ENCODE peak calls at places on chromosomes 6 and 20, in five cellular contexts. O is breast epithelium; B is pancreas; Q is HepG2; S is CD4-positive, alpha-beta memory T cell. U is an unnamed sample.
A peak's percentile ranks its signal among the peaks of the same experiment; 100 is the strongest.

GRCh38 chr6:95280690-95281273 is 296.6 kb upstream of the MANEA start:
- DNase-seq in B (no peak), S (no peak), Q (no peak), O (no peak), U (no peak)

GRCh38 chr6:78390066-78390465 is 477.3 kb upstream of the IRAK1BP1 start:
- DNase-seq in Q (peak; percentile 3), B (no peak), S (no peak), O (no peak), U (no peak)

GRCh38 chr6:31702819-31703716 is at the start of gene ABHD16A:
- DNase-seq in O (peak; percentile 99), B (peak; percentile 98), S (peak; percentile 97), Q (peak; percentile 98), U (peak; percentile 97)

GRCh38 chr6:16964553-16965499 is 137.0 kb upstream of the STMND1 start:
- DNase-seq in O (peak; percentile 80), Q (peak; percentile 67), B (peak; percentile 72), S (peak; percentile 55), U (peak; percentile 16)

GRCh38 chr6:149169761-149170359 is 147.7 kb upstream of the TAB2 start:
- DNase-seq in S (no peak), B (no peak), Q (no peak), O (no peak), U (no peak)

GRCh38 chr20:23125159-23125558 is 39.0 kb upstream of the CD93 start:
- DNase-seq in S (no peak), Q (no peak), B (no peak), O (no peak), U (no peak)

GRCh38 chr20:36835025-36835424 is 40.9 kb upstream of the TLDC2 start:
- DNase-seq in O (no peak), B (no peak), Q (no peak), S (no peak), U (no peak)

GRCh38 chr6:24910850-24911712 is 24.7 kb downstream of the RIPOR2 start:
- DNase-seq in S (no peak), O (no peak), Q (no peak), B (peak; percentile 52), U (no peak)

GRCh38 chr6:169266746-169267629 is 13.3 kb upstream of the THBS2 start:
- DNase-seq in S (no peak), O (no peak), B (no peak), Q (no peak), U (no peak)

GRCh38 chr6:54617730-54618129 is 228.8 kb upstream of the FAM83B start:
- DNase-seq in B (no peak), Q (peak; percentile 6), O (no peak), S (no peak), U (no peak)

GRCh38 chr6:21381336-21381963 is 212.1 kb upstream of the SOX4 start:
- DNase-seq in O (no peak), S (no peak), B (no peak), Q (peak; percentile 94), U (no peak)

GRCh38 chr6:37273697-37274096 is 15.8 kb upstream of the TMEM217 start:
- DNase-seq in Q (no peak), O (no peak), S (no peak), B (no peak), U (no peak)

GRCh38 chr6:25963426-25964123 is 973 bp downstream of the TRIM38 start:
- DNase-seq in Q (no peak), B (no peak), S (no peak), O (no peak), U (no peak)

GRCh38 chr6:137304020-137304780 is 85.0 kb upstream of the IFNGR1 start:
- DNase-seq in Q (no peak), B (no peak), S (no peak), O (no peak), U (no peak)

GRCh38 chr20:35279040-35279439 is 1.1 kb upstream of the MMP24OS start:
- DNase-seq in Q (no peak), B (no peak), O (no peak), S (no peak), U (no peak)

GRCh38 chr20:47993817-47994216 is 208.5 kb upstream of the SULF2 start:
- DNase-seq in O (no peak), Q (no peak), B (no peak), S (no peak), U (no peak)

GRCh38 chr6:151330130-151330715 is 61.1 kb downstream of the ZBTB2 start:
- DNase-seq in Q (no peak), S (no peak), B (no peak), O (no peak), U (no peak)

GRCh38 chr6:116500969-116501433 is 10.4 kb upstream of the CALHM5 start:
- DNase-seq in O (no peak), Q (no peak), B (no peak), S (peak; percentile 20), U (no peak)

GRCh38 chr6:113211185-113211584 is 646.0 kb upstream of the MARCKS start:
- DNase-seq in S (no peak), O (no peak), Q (no peak), B (no peak), U (no peak)

GRCh38 chr6:110875548-110876169 is 1.1 kb downstream of the AMD1 start:
- DNase-seq in O (no peak), Q (no peak), B (peak; percentile 69), S (peak; percentile 70), U (peak; percentile 22)

GRCh38 chr6:110876170-110876773 is 1.7 kb downstream of the AMD1 start:
- DNase-seq in S (peak; percentile 49), B (peak; percentile 85), Q (peak; percentile 78), O (peak; percentile 78), U (peak; percentile 70)

GRCh38 chr6:110878751-110879539 is 4.4 kb downstream of the AMD1 start:
- DNase-seq in Q (no peak), S (peak; percentile 42), B (no peak), O (no peak), U (no peak)

GRCh38 chr6:110877569-110877968 is 3.0 kb downstream of the AMD1 start:
- DNase-seq in O (no peak), B (no peak), Q (no peak), S (no peak), U (no peak)

DNA sequence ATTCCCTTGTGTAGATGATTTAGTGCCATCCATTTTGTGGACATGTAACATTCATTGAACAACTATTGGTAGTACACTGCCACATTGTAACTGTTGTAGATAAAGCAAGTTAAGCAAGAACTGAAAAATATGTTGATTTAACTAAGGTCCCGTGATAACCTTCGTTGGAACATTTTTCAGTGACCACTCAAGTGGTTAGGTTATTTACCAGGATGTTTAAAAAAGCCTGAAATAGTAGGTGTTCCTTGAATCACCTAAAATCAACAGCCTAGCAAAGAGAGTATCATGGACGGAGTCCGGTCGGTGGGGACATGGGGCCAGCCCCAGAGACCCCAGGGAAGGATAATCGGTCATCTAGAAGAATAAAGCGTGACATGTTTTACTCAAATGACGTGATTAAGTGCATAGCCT is 2.6 kb downstream of the AMD1 start:
- DNase-seq in Q (peak; percentile 72), B (no peak), S (no peak), O (no peak), U (no peak)
- H3K4me1 ChIP-seq in Q (peaks cover 46% of the 10 kb centered on the region), B (peaks cover 41% of the 10 kb centered on the region), S (peaks cover 59% of the 10 kb centered on the region), O (no peaks in the 10 kb centered on the region), U (peaks cover 52% of the 10 kb centered on the region)

GRCh38 chr20:58670097-58670496 is 19.0 kb downstream of the STX16 start:
- DNase-seq in Q (no peak), S (no peak), B (no peak), O (no peak), U (no peak)
- H3K27ac ChIP-seq in Q (no peak overlapping the region), S (no peak overlapping the region), B (no peak overlapping the region), O (no peak overlapping the region), U (no peak overlapping the region)

DNA sequence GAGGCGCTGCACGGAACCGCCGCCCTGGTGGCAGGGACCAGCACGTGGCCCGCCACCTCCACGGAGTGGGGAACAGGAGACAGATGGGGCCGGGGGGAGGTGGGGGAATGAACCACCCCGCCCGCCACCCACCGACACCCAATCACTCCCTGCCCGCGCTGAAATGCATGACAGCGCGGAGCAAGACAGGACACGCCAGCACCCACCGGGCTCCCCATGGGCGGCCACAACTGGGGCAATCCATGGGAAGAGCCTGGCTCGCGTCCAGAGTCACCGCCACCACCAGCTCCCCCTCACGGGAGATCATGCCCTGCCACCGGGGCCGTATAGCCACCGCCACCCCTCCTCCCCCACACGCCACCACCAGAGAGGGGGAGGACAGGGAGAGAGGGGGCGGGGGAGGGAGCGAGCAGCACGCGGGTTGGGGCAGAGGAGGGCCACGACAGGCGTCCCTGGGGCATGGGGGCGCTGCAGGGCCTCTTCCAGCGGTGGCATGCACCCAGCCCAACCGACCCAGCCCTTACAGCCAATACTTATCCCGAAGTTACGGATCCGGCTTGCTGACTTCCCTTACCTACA is 744.3 kb upstream of the DEFB115 start:
- DNase-seq in Q (no peak), B (no peak), S (no peak), O (no peak), U (no peak)
- H3K4me3 ChIP-seq in Q (no peak overlapping the region), B (no peak overlapping the region), S (no peak overlapping the region), O (no peak overlapping the region), U (no peak overlapping the region)

GRCh38 chr6:42017021-42017643 is 33.2 kb upstream of the TAF8 start:
- DNase-seq in O (no peak), B (no peak), S (no peak), Q (no peak), U (no peak)
- H3K4me1 ChIP-seq in O (no peaks in the 10 kb centered on the region), B (no peaks in the 10 kb centered on the region), S (peaks cover 61% of the 10 kb centered on the region), Q (peaks cover 4% of the 10 kb centered on the region), U (no peaks in the 10 kb centered on the region)

U was measured in thoracic aorta.